ENCODE peak calls at places on chromosomes 11 and 22, in nine cellular contexts. X is K562, Y is stomach, V is SK-N-SH, N is lower leg skin, A is GM10248, Z is astrocyte of the spinal cord, O is heart right ventricle, I is suprapubic skin. B is an unnamed sample.

GRCh38 chr22:29480512-29481264 is 670 bp downstream of the NEFH start:
- DNase-seq in X (peak; percentile 85), Y (no peak), V (peak; percentile 96), N (no peak), A (no peak), Z (peak; percentile 31), O (peak; percentile 27), I (no peak), B (peak; percentile 65)

GRCh38 chr11:14386895-14387480 is 28.0 kb upstream of the RRAS2 start:
- DNase-seq in X (no peak), Y (no peak), V (peak; percentile 58), N (no peak), A (no peak), Z (peak; percentile 78), O (no peak), I (no peak), B (no peak)

GRCh38 chr22:17918840-17919239 is 105.5 kb downstream of the MICAL3 start:
- DNase-seq in X (no peak), Y (no peak), V (no peak), N (no peak), A (no peak), Z (peak; percentile 29), O (no peak), I (peak; percentile 23), B (no peak)

GRCh38 chr11:70265341-70265740 is 5.1 kb upstream of the PPFIA1 start:
- DNase-seq in X (no peak), Y (no peak), V (no peak), N (no peak), A (peak; percentile 46), Z (no peak), O (no peak), I (no peak), B (no peak)

GRCh38 chr11:130103296-130103814 is 33.7 kb downstream of the APLP2 start:
- DNase-seq in X (no peak), Y (no peak), V (peak; percentile 35), N (no peak), A (no peak), Z (peak; percentile 95), O (no peak), I (no peak), B (no peak)

GRCh38 chr11:11789735-11790369 is 51.9 kb upstream of the USP47 start:
- DNase-seq in X (peak; percentile 39), Y (no peak), V (peak; percentile 33), N (no peak), A (no peak), Z (peak; percentile 19), O (no peak), I (no peak), B (peak; percentile 36)

GRCh38 chr11:1887451-1888346 is 4.0 kb downstream of the PRR33 start:
- DNase-seq in X (no peak), Y (no peak), V (peak; percentile 14), N (no peak), A (no peak), Z (no peak), O (peak; percentile 10), I (no peak), B (no peak)

GRCh38 chr22:44819966-44820631 is 67.7 kb downstream of the ARHGAP8 start:
- DNase-seq in X (no peak), Y (no peak), V (no peak), N (no peak), A (no peak), Z (no peak), O (no peak), I (no peak), B (no peak)

GRCh38 chr11:73343076-73343833 is 32.9 kb upstream of the RELT start:
- DNase-seq in X (no peak), Y (no peak), V (peak; percentile 68), N (no peak), A (no peak), Z (no peak), O (no peak), I (no peak), B (no peak)

GRCh38 chr11:65116370-65117205 is 913 bp downstream of the ZNHIT2 start:
- DNase-seq in X (no peak), Y (peak; percentile 42), V (peak; percentile 58), N (no peak), A (no peak), Z (peak; percentile 21), O (no peak), I (peak; percentile 79), B (peak; percentile 82)

GRCh38 chr11:120527111-120527748 is 15.7 kb downstream of the GRIK4 start:
- DNase-seq in X (no peak), Y (no peak), V (peak; percentile 90), N (no peak), A (no peak), Z (peak; percentile 17), O (no peak), I (no peak), B (no peak)
- TF ChIP-seq CTCF in X (no peak), Y (no peak), V (no peak), N (no peak), A (no peak), Z (peak; percentile 1), O (no peak), I (no peak), B (no peak)

DNA sequence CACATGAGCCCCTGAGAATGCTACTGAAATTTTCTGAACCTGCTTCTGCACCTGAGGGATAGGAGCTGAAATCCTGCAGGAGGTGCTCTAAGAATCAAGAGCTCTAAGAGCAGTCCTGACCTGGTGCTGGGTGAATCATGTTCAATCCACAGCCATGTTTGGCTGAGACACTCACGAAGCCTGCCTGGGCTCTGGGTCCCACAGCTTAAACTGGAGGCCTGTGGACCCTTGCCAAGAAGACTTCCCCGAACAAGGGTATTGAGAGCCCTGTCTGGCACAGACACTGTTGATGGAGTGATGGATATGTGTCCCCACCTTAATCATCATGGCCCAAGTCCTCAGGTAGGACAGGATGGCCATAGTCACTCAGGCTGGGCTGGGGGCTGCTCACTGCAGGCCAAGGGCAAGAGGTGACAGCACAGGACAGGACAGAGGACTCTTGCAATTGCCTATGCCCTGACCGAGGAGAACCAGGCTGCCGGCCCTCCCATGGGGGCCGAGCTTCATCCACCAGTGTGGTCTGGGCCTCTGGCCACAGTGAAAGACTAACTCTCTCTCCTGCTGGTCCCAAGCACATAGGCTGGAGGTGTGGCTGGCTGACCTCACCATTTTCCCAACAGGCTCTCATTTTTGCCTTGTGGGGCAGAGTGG is 6.8 kb downstream of the RAB3IL1 start:
- DNase-seq in X (no peak), Y (no peak), V (peak; percentile 14), N (no peak), A (no peak), Z (no peak), O (no peak), I (no peak), B (no peak)
- TF ChIP-seq CTCF in X (peak; percentile 1), Y (no peak), V (no peak), N (no peak), A (no peak), Z (no peak), O (no peak), I (no peak), B (no peak)

GRCh38 chr11:17848709-17849108 is 114.1 kb downstream of the KCNC1 start:
- DNase-seq in X (no peak), Y (no peak), V (no peak), N (no peak), A (no peak), Z (no peak), O (no peak), I (no peak), B (no peak)

GRCh38 chr11:17852246-17852645 is 117.7 kb downstream of the KCNC1 start:
- DNase-seq in X (no peak), Y (no peak), V (no peak), N (no peak), A (no peak), Z (no peak), O (no peak), I (no peak), B (no peak)

GRCh38 chr11:17845431-17845881 is 110.9 kb downstream of the KCNC1 start:
- DNase-seq in X (no peak), Y (no peak), V (no peak), N (peak; percentile 45), A (no peak), Z (peak; percentile 82), O (no peak), I (no peak), B (no peak)

GRCh38 chr11:17851697-17852096 is 117.1 kb downstream of the KCNC1 start:
- DNase-seq in X (no peak), Y (no peak), V (no peak), N (no peak), A (no peak), Z (no peak), O (no peak), I (no peak), B (no peak)

DNA sequence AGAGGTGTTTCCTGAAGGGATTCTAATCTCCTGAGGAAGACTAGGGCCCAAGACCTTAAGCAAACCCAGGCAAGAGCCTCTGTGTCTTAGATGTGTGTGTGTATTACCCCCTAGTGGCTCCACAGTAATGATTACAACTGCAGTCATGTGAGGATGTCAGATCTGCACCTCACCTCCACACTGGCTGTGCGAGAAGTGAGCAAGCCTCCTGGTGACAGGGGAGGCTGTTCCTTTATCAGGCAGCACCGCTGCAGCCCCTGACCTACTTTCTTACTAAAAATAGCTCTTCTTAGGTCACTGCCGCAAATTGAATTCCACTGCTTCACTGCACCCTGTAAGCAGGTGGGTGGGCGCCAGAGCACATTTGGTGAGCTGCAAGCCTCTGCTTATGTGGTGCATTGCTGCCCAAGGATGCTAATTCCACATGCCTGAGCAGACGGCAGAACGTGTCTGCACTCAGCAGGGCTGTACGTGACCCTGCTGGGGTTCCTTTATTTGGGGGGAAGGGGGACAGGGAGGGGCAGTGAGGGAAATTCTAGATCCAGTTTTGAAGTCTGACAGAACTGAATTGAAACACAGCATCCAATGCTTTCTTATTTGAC is 112.4 kb downstream of the KCNC1 start:
- DNase-seq in X (peak; percentile 20), Y (no peak), V (no peak), N (no peak), A (no peak), Z (peak; percentile 42), O (no peak), I (no peak), B (no peak)
- TF ChIP-seq CTCF in X (peak; percentile 32), Y (no peak), V (peak; percentile 37), N (no peak), A (no peak), Z (no peak), O (no peak), I (no peak), B (no peak)

GRCh38 chr22:26394787-26395186 is 34.3 kb upstream of the ASPHD2 start:
- DNase-seq in X (no peak), Y (no peak), V (no peak), N (no peak), A (no peak), Z (no peak), O (no peak), I (no peak), B (no peak)

GRCh38 chr22:26401726-26402125 is 27.3 kb upstream of the ASPHD2 start:
- DNase-seq in X (peak; percentile 72), Y (no peak), V (no peak), N (no peak), A (no peak), Z (no peak), O (no peak), I (no peak), B (no peak)

GRCh38 chr22:26395926-26396325 is 33.1 kb upstream of the ASPHD2 start:
- DNase-seq in X (no peak), Y (no peak), V (no peak), N (no peak), A (no peak), Z (no peak), O (no peak), I (no peak), B (no peak)

GRCh38 chr22:26399288-26399687 is 29.8 kb upstream of the ASPHD2 start:
- DNase-seq in X (peak; percentile 39), Y (no peak), V (no peak), N (no peak), A (no peak), Z (no peak), O (no peak), I (no peak), B (no peak)

GRCh38 chr22:26398741-26399153 is 30.3 kb upstream of the ASPHD2 start:
- DNase-seq in X (peak; percentile 66), Y (peak; percentile 55), V (peak; percentile 65), N (peak; percentile 58), A (peak; percentile 66), Z (peak; percentile 75), O (peak; percentile 21), I (no peak), B (peak; percentile 77)
- TF ChIP-seq CTCF in X (peak; percentile 67), Y (peak; percentile 12), V (peak; percentile 84), N (no peak), A (peak; percentile 65), Z (peak; percentile 85), O (peak; percentile 57), I (peak; percentile 71), B (peak; percentile 66)